ENCODE peak calls at places on chromosome 14, in ten cellular contexts. Q is ovary; G is PC-3; S is GM23248; W is left ventricle myocardium inferior; R is CD8-positive, alpha-beta T cell; P is CD8-positive, alpha-beta memory T cell; N is left lung; O is heart left ventricle; U is hepatocyte. Z is an unnamed sample.

GRCh38 chr14:44778562-44778961 is 183.2 kb downstream of the KLHL28 start:
- DNase-seq in R (no peak), U (peak; percentile 29), Q (no peak), S (peak; percentile 45), N (no peak), G (peak; percentile 55), O (peak; percentile 24), W (no peak), P (no peak), Z (no peak)

GRCh38 chr14:28102814-28103213 is 663.8 kb upstream of the FOXG1 start:
- DNase-seq in W (no peak), R (no peak), P (no peak), N (no peak), U (no peak), O (no peak), G (peak; percentile 69), Q (no peak), S (no peak), Z (no peak)

GRCh38 chr14:72619071-72619710 is 274.7 kb downstream of the DPF3 start:
- DNase-seq in N (no peak), S (peak; percentile 53), Q (no peak), G (peak; percentile 27), U (no peak), W (no peak), O (peak; percentile 37), R (no peak), P (no peak), Z (peak; percentile 66)

GRCh38 chr14:74604896-74605295 is 7.1 kb downstream of the LTBP2 start:
- DNase-seq in R (no peak), Q (no peak), W (no peak), P (no peak), O (no peak), S (peak; percentile 32), N (no peak), U (no peak), G (no peak), Z (no peak)

GRCh38 chr14:105447651-105448640 is 26.7 kb upstream of the CRIP2 start:
- DNase-seq in Q (no peak), P (no peak), W (no peak), G (no peak), S (no peak), U (no peak), O (no peak), R (no peak), N (peak; percentile 62), Z (peak; percentile 74)

GRCh38 chr14:99244299-99244959 is 27.6 kb downstream of the BCL11B start:
- DNase-seq in O (no peak), G (no peak), S (no peak), P (no peak), R (no peak), W (no peak), N (no peak), U (no peak), Q (no peak), Z (no peak)

GRCh38 chr14:94341654-94342333 is 18.7 kb upstream of the SERPINA6 start:
- DNase-seq in O (no peak), N (no peak), G (peak; percentile 4), Q (no peak), P (no peak), W (no peak), S (peak; percentile 61), R (no peak), U (no peak), Z (no peak)

GRCh38 chr14:101191882-101192660 is 288.5 kb upstream of the RTL1 start:
- DNase-seq in O (no peak), W (no peak), Q (no peak), N (no peak), S (no peak), G (no peak), U (no peak), P (no peak), R (no peak), Z (peak; percentile 19)

GRCh38 chr14:23446291-23446851 is 10.9 kb upstream of the MYH7 start:
- DNase-seq in G (no peak), N (no peak), P (no peak), O (no peak), Q (no peak), U (no peak), S (no peak), W (no peak), R (no peak), Z (no peak)

DNA sequence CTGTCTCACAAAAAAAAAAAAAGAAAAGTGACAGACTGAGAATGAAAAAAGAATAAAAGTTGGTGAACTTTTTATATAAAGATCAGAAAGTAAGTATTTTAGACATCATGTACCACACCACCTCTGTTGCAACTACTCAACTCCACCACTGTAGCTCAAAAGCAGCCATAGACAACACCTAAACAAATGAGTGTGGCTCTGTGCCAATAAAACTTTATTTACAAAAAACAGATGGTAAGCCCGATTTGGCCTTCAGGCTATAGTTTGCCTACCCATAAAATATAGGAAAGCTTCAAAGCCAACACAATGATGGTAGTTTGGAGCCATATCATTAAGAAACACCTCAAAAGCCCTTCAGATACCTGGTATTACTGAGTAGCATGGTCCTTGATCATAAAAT is 154.5 kb upstream of the FOXN3 start:
- DNase-seq in W (no peak), G (no peak), U (no peak), N (no peak), Q (no peak), S (no peak), P (no peak), O (no peak), R (no peak), Z (no peak)
- H3K4me1 ChIP-seq in W (peaks cover 63% of the 10 kb centered on the region), G (peaks cover 12% of the 10 kb centered on the region), U (no peaks in the 10 kb centered on the region), N (peaks cover 16% of the 10 kb centered on the region), Q (peaks cover 2% of the 10 kb centered on the region), S (no peaks in the 10 kb centered on the region), P (peaks cover 19% of the 10 kb centered on the region), O (peaks cover 16% of the 10 kb centered on the region), R (peaks cover 4% of the 10 kb centered on the region), Z (peaks cover 4% of the 10 kb centered on the region)

GRCh38 chr14:68810173-68811153 is 17.6 kb upstream of the ZFP36L1 start:
- DNase-seq in P (no peak), Q (peak; percentile 13), R (no peak), W (no peak), U (no peak), G (no peak), N (no peak), S (no peak), O (peak; percentile 13), Z (no peak)

GRCh38 chr14:68808696-68809095 is 15.8 kb upstream of the ZFP36L1 start:
- DNase-seq in S (no peak), R (no peak), O (peak; percentile 28), W (no peak), Q (peak; percentile 29), P (no peak), N (no peak), G (no peak), U (no peak), Z (no peak)

GRCh38 chr14:68809524-68809923 is 16.7 kb upstream of the ZFP36L1 start:
- DNase-seq in U (no peak), Q (peak; percentile 26), R (no peak), S (no peak), P (no peak), O (peak; percentile 8), N (no peak), G (no peak), W (no peak), Z (no peak)

GRCh38 chr14:68813318-68813838 is 20.5 kb upstream of the ZFP36L1 start:
- DNase-seq in U (no peak), W (no peak), S (no peak), N (no peak), G (no peak), O (peak; percentile 18), R (no peak), P (no peak), Q (peak; percentile 20), Z (no peak)

GRCh38 chr14:68811161-68811560 is 18.3 kb upstream of the ZFP36L1 start:
- DNase-seq in O (peak; percentile 27), N (no peak), P (no peak), S (no peak), Q (peak; percentile 24), G (no peak), U (no peak), R (no peak), W (no peak), Z (no peak)
- H3K4me1 ChIP-seq in O (peaks cover 41% of the 10 kb centered on the region), N (peaks cover 67% of the 10 kb centered on the region), P (peaks cover 57% of the 10 kb centered on the region), S (peaks cover 41% of the 10 kb centered on the region), Q (peaks cover 44% of the 10 kb centered on the region), G (peaks cover 20% of the 10 kb centered on the region), U (peaks cover 47% of the 10 kb centered on the region), R (peaks cover 53% of the 10 kb centered on the region), W (peaks cover 58% of the 10 kb centered on the region), Z (peaks cover 45% of the 10 kb centered on the region)

DNA sequence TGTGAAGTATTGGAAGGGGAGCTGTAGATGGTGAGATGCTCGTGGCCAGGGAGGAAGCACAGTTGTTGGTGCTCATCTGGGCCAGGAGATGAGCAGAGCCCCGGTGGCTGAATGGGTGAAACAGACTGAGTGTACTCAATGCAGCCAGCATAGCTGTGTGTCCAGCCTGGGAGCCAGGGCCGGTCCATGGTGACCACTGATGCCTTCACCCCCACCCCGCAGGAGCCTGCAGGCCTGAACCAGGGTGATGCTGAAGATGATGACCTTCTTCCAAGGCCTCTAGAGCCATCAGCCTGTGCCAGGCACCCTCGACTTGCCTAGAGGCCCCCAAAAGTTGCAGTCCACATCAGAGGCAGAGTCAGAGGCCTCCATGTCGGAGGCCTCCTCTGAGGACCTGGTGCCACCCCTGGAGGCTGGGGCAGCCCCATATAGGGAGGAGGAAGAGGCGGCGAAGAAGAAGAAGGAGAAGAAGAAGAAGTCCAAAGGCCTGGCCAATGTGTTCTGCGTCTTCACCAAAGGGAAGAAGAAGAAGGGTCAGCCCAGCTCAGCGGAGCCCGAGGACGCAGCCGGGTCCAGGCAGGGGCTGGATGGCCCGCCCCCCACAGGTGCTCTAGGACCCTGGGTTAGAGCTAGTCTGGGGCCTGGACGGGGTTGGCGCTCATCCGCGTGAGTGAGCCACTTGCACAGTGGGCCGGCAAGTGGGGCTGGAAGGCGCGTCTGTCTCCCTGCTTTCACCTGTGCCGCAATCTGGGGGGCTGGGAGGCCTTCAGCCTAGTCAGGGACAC is 3.0 kb downstream of the TNFAIP2 start:
- DNase-seq in N (peak; percentile 65), R (no peak), O (peak; percentile 28), P (no peak), Q (no peak), G (no peak), W (peak; percentile 18), U (no peak), S (no peak), Z (peak; percentile 73)
- H3K4me1 ChIP-seq in N (peaks cover 76% of the 10 kb centered on the region), R (no peaks in the 10 kb centered on the region), O (peaks cover 17% of the 10 kb centered on the region), P (peaks cover 7% of the 10 kb centered on the region), Q (peaks cover 17% of the 10 kb centered on the region), G (peaks cover 72% of the 10 kb centered on the region), W (peaks cover 96% of the 10 kb centered on the region), U (peaks cover 32% of the 10 kb centered on the region), S (no peaks in the 10 kb centered on the region), Z (peaks cover 73% of the 10 kb centered on the region)

DNA sequence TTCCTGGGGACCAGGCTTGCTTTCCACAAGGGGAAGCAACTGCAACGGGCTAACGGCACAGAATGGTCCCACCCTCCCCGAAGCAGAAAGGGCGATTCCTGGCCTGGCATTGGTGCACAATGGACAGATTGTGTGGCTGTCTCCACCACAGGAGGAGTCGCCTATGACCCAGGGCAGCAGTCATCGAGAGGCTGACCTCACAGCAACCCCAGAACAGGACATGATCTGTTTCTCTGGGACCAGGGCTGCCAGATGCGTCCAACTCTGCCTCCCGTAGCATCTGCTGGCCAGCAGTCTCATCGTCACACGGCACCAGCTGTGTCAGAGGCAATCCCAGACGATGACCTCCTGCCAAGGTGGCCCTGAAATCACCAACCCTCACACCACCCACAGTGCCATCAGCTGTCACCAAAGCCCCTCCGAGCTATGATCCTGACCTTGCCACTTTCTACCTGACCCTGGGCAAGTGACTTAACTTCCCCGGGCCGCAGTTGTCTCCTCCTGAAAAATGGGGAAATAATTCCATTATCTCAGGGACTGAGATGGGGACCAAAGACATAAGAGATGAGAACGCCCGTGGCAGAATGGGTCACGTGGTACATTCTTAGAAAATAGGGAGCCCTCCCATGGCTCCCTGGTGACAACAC is 86.6 kb downstream of the CHGA start:
- DNase-seq in W (peak; percentile 65), P (no peak), N (no peak), R (no peak), Q (no peak), S (peak; percentile 80), O (peak; percentile 72), G (no peak), U (no peak), Z (no peak)
- H3K4me1 ChIP-seq in W (peaks cover 100% of the 10 kb centered on the region), P (peaks cover 9% of the 10 kb centered on the region), N (peaks cover 58% of the 10 kb centered on the region), R (peaks cover 16% of the 10 kb centered on the region), Q (peaks cover 34% of the 10 kb centered on the region), S (peaks cover 56% of the 10 kb centered on the region), O (peaks cover 85% of the 10 kb centered on the region), G (peaks cover 27% of the 10 kb centered on the region), U (peaks cover 27% of the 10 kb centered on the region), Z (peaks cover 12% of the 10 kb centered on the region)

Z was measured in kidney.